ENCODE peak calls at places on chromosomes 5 and 9, in ten cellular contexts. L is cardiac septum; E is amniotic stem cell; K is HL-60; U is stimulated activated CD8-positive, alpha-beta memory T cell treated with anti-CD3 and anti-CD28 coated beads, Interleukin-4, amount 100 ng/mL, for 24 hours; C is NCI-H1105 treated with DMSO at 0.1 percent for 48 hours; D is Karpas-422; A is cardiac muscle cell; Y is vagina; P is cortex of kidney. X is an unnamed sample.

GRCh38 chr5:14147210-14147609 is 4.1 kb downstream of the TRIO start:
- DNase-seq in L (no peak), E (no peak), K (no peak), U (no peak), C (peak), D (no peak), A (no peak), Y (no peak), P (no peak), X (no peak)

GRCh38 chr5:162163663-162164062 is 96.1 kb downstream of the GABRG2 start:
- DNase-seq in L (no peak), E (no peak), K (no peak), U (no peak), C (no peak), D (no peak), A (no peak), Y (no peak), P (no peak), X (no peak)

GRCh38 chr9:124394167-124394566 is 21.1 kb downstream of the PSMB7 start:
- DNase-seq in L (no peak), E (no peak), K (no peak), U (no peak), C (no peak), D (no peak), A (no peak), Y (no peak), P (no peak), X (no peak)

GRCh38 chr5:90875456-90875855 is 316.9 kb downstream of the ADGRV1 start:
- DNase-seq in L (no peak), E (no peak), K (no peak), U (no peak), C (no peak), D (no peak), A (no peak), Y (no peak), P (no peak), X (no peak)

GRCh38 chr5:10452768-10453331 is 11.2 kb downstream of the ROPN1L start:
- DNase-seq in L (no peak), E (peak), K (peak), U (no peak), C (peak), D (peak), A (peak), Y (no peak), P (no peak), X (no peak)

GRCh38 chr9:86368871-86369521 is 14.8 kb upstream of the TUT7 start:
- DNase-seq in L (no peak), E (no peak), K (peak), U (no peak), C (no peak), D (no peak), A (peak), Y (no peak), P (no peak), X (no peak)

GRCh38 chr5:132489051-132489770 is 1.4 kb downstream of the IRF1 start:
- DNase-seq in L (no peak), E (no peak), K (no peak), U (no peak), C (no peak), D (no peak), A (no peak), Y (peak), P (no peak), X (peak)

GRCh38 chr9:469672-470040 is 255.0 kb downstream of the DOCK8 start:
- DNase-seq in L (no peak), E (no peak), K (peak), U (peak), C (peak), D (no peak), A (no peak), Y (no peak), P (no peak), X (no peak)

GRCh38 chr5:124734574-124735168 is 11.8 kb downstream of the ZNF608 start:
- DNase-seq in L (no peak), E (no peak), K (no peak), U (no peak), C (no peak), D (no peak), A (no peak), Y (no peak), P (no peak), X (no peak)

GRCh38 chr9:80649001-80649420 is 1040.3 kb downstream of the TLE1 start:
- DNase-seq in L (peak), E (peak), K (no peak), U (no peak), C (no peak), D (no peak), A (peak), Y (no peak), P (no peak), X (peak)

GRCh38 chr9:136721339-136722092 is 9.1 kb downstream of the DIPK1B start:
- DNase-seq in L (no peak), E (no peak), K (peak), U (no peak), C (peak), D (peak), A (no peak), Y (no peak), P (no peak), X (no peak)

GRCh38 chr9:11233693-11234092 is 620.9 kb upstream of the PTPRD start:
- DNase-seq in L (no peak), E (no peak), K (no peak), U (no peak), C (no peak), D (no peak), A (no peak), Y (no peak), P (no peak), X (no peak)

GRCh38 chr5:36199620-36200019 is 42.1 kb downstream of the NADK2 start:
- DNase-seq in L (no peak), E (no peak), K (no peak), U (no peak), C (no peak), D (no peak), A (peak), Y (no peak), P (no peak), X (no peak)

GRCh38 chr5:51382759-51383493 is at the start of gene ISL1:
- DNase-seq in L (no peak), E (peak), K (no peak), U (no peak), C (peak), D (no peak), A (peak), Y (no peak), P (no peak), X (no peak)

GRCh38 chr5:158050401-158050800 is 191.5 kb upstream of the CLINT1 start:
- DNase-seq in L (no peak), E (peak), K (no peak), U (no peak), C (no peak), D (no peak), A (no peak), Y (no peak), P (no peak), X (no peak)

X was measured in coronary artery.